ENCODE peak calls at places on chromosomes 13 and 19, in eight cellular contexts. One of them, this sample, is unnamed.

GRCh38 chr13:51148952-51149573 is 38.0 kb upstream of the C13orf42 start:
- DNase-seq in neural progenitor cell: peak
- DNase-seq in EL: peak
- DNase-seq in NCI-H2081: peak
- DNase-seq in CD4-positive, alpha-beta T cell: no peak
- DNase-seq in AG04450: peak
- DNase-seq in astrocyte of the spinal cord: peak
- DNase-seq in mucosa of descending colon: no peak
- DNase-seq in this sample: peak

GRCh38 chr13:84121456-84121855 is 239.2 kb upstream of the SLITRK1 start:
- DNase-seq in neural progenitor cell: peak
- DNase-seq in EL: no peak
- DNase-seq in NCI-H2081: no peak
- DNase-seq in CD4-positive, alpha-beta T cell: no peak
- DNase-seq in AG04450: no peak
- DNase-seq in astrocyte of the spinal cord: peak
- DNase-seq in mucosa of descending colon: no peak
- DNase-seq in this sample: peak

GRCh38 chr13:30045916-30046704 is 195.7 kb upstream of the UBL3 start:
- DNase-seq in neural progenitor cell: no peak
- DNase-seq in EL: peak
- DNase-seq in NCI-H2081: no peak
- DNase-seq in CD4-positive, alpha-beta T cell: no peak
- DNase-seq in AG04450: peak
- DNase-seq in astrocyte of the spinal cord: peak
- DNase-seq in mucosa of descending colon: no peak
- DNase-seq in this sample: peak

GRCh38 chr13:105962080-105962479 is 573.4 kb downstream of the EFNB2 start:
- DNase-seq in neural progenitor cell: no peak
- DNase-seq in EL: no peak
- DNase-seq in NCI-H2081: no peak
- DNase-seq in CD4-positive, alpha-beta T cell: no peak
- DNase-seq in AG04450: no peak
- DNase-seq in astrocyte of the spinal cord: no peak
- DNase-seq in mucosa of descending colon: no peak
- DNase-seq in this sample: no peak

GRCh38 chr19:31459430-31459829 is 110.2 kb upstream of the TSHZ3 start:
- DNase-seq in neural progenitor cell: no peak
- DNase-seq in EL: no peak
- DNase-seq in NCI-H2081: no peak
- DNase-seq in CD4-positive, alpha-beta T cell: no peak
- DNase-seq in AG04450: no peak
- DNase-seq in astrocyte of the spinal cord: no peak
- DNase-seq in mucosa of descending colon: no peak
- DNase-seq in this sample: no peak

GRCh38 chr19:58203814-58204475 is 21.1 kb downstream of the ZNF274 start:
- DNase-seq in neural progenitor cell: no peak
- DNase-seq in EL: no peak
- DNase-seq in NCI-H2081: no peak
- DNase-seq in CD4-positive, alpha-beta T cell: no peak
- DNase-seq in AG04450: no peak
- DNase-seq in astrocyte of the spinal cord: no peak
- DNase-seq in mucosa of descending colon: no peak
- DNase-seq in this sample: no peak

GRCh38 chr13:112903071-112903577 is 65.9 kb upstream of the MCF2L start:
- DNase-seq in neural progenitor cell: no peak
- DNase-seq in EL: no peak
- DNase-seq in NCI-H2081: no peak
- DNase-seq in CD4-positive, alpha-beta T cell: no peak
- DNase-seq in AG04450: no peak
- DNase-seq in astrocyte of the spinal cord: no peak
- DNase-seq in mucosa of descending colon: no peak
- DNase-seq in this sample: no peak

GRCh38 chr19:55546822-55547614 is 1.7 kb upstream of the SBK3 start:
- DNase-seq in neural progenitor cell: peak
- DNase-seq in EL: peak
- DNase-seq in NCI-H2081: no peak
- DNase-seq in CD4-positive, alpha-beta T cell: no peak
- DNase-seq in AG04450: peak
- DNase-seq in astrocyte of the spinal cord: peak
- DNase-seq in mucosa of descending colon: peak
- DNase-seq in this sample: peak

GRCh38 chr13:30047154-30047874 is 196.9 kb upstream of the UBL3 start:
- DNase-seq in neural progenitor cell: no peak
- DNase-seq in EL: no peak
- DNase-seq in NCI-H2081: no peak
- DNase-seq in CD4-positive, alpha-beta T cell: no peak
- DNase-seq in AG04450: no peak
- DNase-seq in astrocyte of the spinal cord: no peak
- DNase-seq in mucosa of descending colon: no peak
- DNase-seq in this sample: peak

GRCh38 chr13:26604784-26605183 is 47.3 kb downstream of the WASF3 start:
- DNase-seq in neural progenitor cell: no peak
- DNase-seq in EL: no peak
- DNase-seq in NCI-H2081: no peak
- DNase-seq in CD4-positive, alpha-beta T cell: no peak
- DNase-seq in AG04450: no peak
- DNase-seq in astrocyte of the spinal cord: no peak
- DNase-seq in mucosa of descending colon: no peak
- DNase-seq in this sample: no peak

GRCh38 chr13:77379508-77379907 is 52.6 kb upstream of the MYCBP2 start:
- DNase-seq in neural progenitor cell: no peak
- DNase-seq in EL: no peak
- DNase-seq in NCI-H2081: no peak
- DNase-seq in CD4-positive, alpha-beta T cell: no peak
- DNase-seq in AG04450: no peak
- DNase-seq in astrocyte of the spinal cord: no peak
- DNase-seq in mucosa of descending colon: no peak
- DNase-seq in this sample: no peak

GRCh38 chr19:41551711-41552110 is 24.3 kb upstream of the CEACAM21 start:
- DNase-seq in neural progenitor cell: no peak
- DNase-seq in EL: no peak
- DNase-seq in NCI-H2081: no peak
- DNase-seq in CD4-positive, alpha-beta T cell: no peak
- DNase-seq in AG04450: no peak
- DNase-seq in astrocyte of the spinal cord: no peak
- DNase-seq in mucosa of descending colon: no peak
- DNase-seq in this sample: no peak

GRCh38 chr13:28239374-28239773 is 101.0 kb downstream of the PAN3 start:
- DNase-seq in neural progenitor cell: no peak
- DNase-seq in EL: no peak
- DNase-seq in NCI-H2081: no peak
- DNase-seq in CD4-positive, alpha-beta T cell: no peak
- DNase-seq in AG04450: no peak
- DNase-seq in astrocyte of the spinal cord: peak
- DNase-seq in mucosa of descending colon: no peak
- DNase-seq in this sample: no peak

GRCh38 chr19:47619763-47620162 is 10.8 kb downstream of the BICRA start:
- DNase-seq in neural progenitor cell: peak
- DNase-seq in EL: no peak
- DNase-seq in NCI-H2081: no peak
- DNase-seq in CD4-positive, alpha-beta T cell: no peak
- DNase-seq in AG04450: no peak
- DNase-seq in astrocyte of the spinal cord: peak
- DNase-seq in mucosa of descending colon: no peak
- DNase-seq in this sample: no peak

GRCh38 chr19:50252111-50252886 is 48.9 kb downstream of the MYH14 start:
- DNase-seq in neural progenitor cell: peak
- DNase-seq in EL: peak
- DNase-seq in NCI-H2081: no peak
- DNase-seq in CD4-positive, alpha-beta T cell: peak
- DNase-seq in AG04450: no peak
- DNase-seq in astrocyte of the spinal cord: no peak
- DNase-seq in mucosa of descending colon: peak
- DNase-seq in this sample: peak

GRCh38 chr13:35470671-35471465 is 5.6 kb downstream of the MAB21L1 start:
- DNase-seq in neural progenitor cell: peak
- DNase-seq in EL: peak
- DNase-seq in NCI-H2081: no peak
- DNase-seq in CD4-positive, alpha-beta T cell: no peak
- DNase-seq in AG04450: no peak
- DNase-seq in astrocyte of the spinal cord: peak
- DNase-seq in mucosa of descending colon: peak
- DNase-seq in this sample: peak

GRCh38 chr13:23921451-23921888 is 24.2 kb upstream of the C1QTNF9B start:
- DNase-seq in neural progenitor cell: peak
- DNase-seq in EL: peak
- DNase-seq in NCI-H2081: peak
- DNase-seq in CD4-positive, alpha-beta T cell: no peak
- DNase-seq in AG04450: peak
- DNase-seq in astrocyte of the spinal cord: peak
- DNase-seq in mucosa of descending colon: no peak
- DNase-seq in this sample: peak

GRCh38 chr19:47310323-47310722 is 662 bp downstream of the C5AR1 start:
- DNase-seq in neural progenitor cell: no peak
- DNase-seq in EL: no peak
- DNase-seq in NCI-H2081: no peak
- DNase-seq in CD4-positive, alpha-beta T cell: no peak
- DNase-seq in AG04450: no peak
- DNase-seq in astrocyte of the spinal cord: no peak
- DNase-seq in mucosa of descending colon: no peak
- DNase-seq in this sample: no peak

GRCh38 chr13:100789481-100789880 is 114.9 kb upstream of the TMTC4 start:
- DNase-seq in neural progenitor cell: no peak
- DNase-seq in EL: no peak
- DNase-seq in NCI-H2081: no peak
- DNase-seq in CD4-positive, alpha-beta T cell: no peak
- DNase-seq in AG04450: no peak
- DNase-seq in astrocyte of the spinal cord: peak
- DNase-seq in mucosa of descending colon: no peak
- DNase-seq in this sample: peak

GRCh38 chr19:40632311-40633036 is 31.3 kb downstream of the LTBP4 start:
- DNase-seq in neural progenitor cell: peak
- DNase-seq in EL: no peak
- DNase-seq in NCI-H2081: no peak
- DNase-seq in CD4-positive, alpha-beta T cell: no peak
- DNase-seq in AG04450: no peak
- DNase-seq in astrocyte of the spinal cord: no peak
- DNase-seq in mucosa of descending colon: no peak
- DNase-seq in this sample: no peak

GRCh38 chr13:44393391-44393790 is 19.8 kb downstream of the SERP2 start:
- DNase-seq in neural progenitor cell: no peak
- DNase-seq in EL: no peak
- DNase-seq in NCI-H2081: no peak
- DNase-seq in CD4-positive, alpha-beta T cell: no peak
- DNase-seq in AG04450: no peak
- DNase-seq in astrocyte of the spinal cord: peak
- DNase-seq in mucosa of descending colon: peak
- DNase-seq in this sample: peak

GRCh38 chr13:24747248-24748151 is 16.5 kb upstream of the RNF17 start:
- DNase-seq in neural progenitor cell: peak
- DNase-seq in EL: peak
- DNase-seq in NCI-H2081: peak
- DNase-seq in CD4-positive, alpha-beta T cell: no peak
- DNase-seq in AG04450: no peak
- DNase-seq in astrocyte of the spinal cord: peak
- DNase-seq in mucosa of descending colon: no peak
- DNase-seq in this sample: peak

GRCh38 chr19:35095667-35096368 is 19.8 kb upstream of the FXYD3 start:
- DNase-seq in neural progenitor cell: no peak
- DNase-seq in EL: no peak
- DNase-seq in NCI-H2081: no peak
- DNase-seq in CD4-positive, alpha-beta T cell: no peak
- DNase-seq in AG04450: no peak
- DNase-seq in astrocyte of the spinal cord: no peak
- DNase-seq in mucosa of descending colon: no peak
- DNase-seq in this sample: no peak

GRCh38 chr13:63288576-63288975 is 1872.9 kb upstream of the PCDH20 start:
- DNase-seq in neural progenitor cell: no peak
- DNase-seq in EL: peak
- DNase-seq in NCI-H2081: no peak
- DNase-seq in CD4-positive, alpha-beta T cell: no peak
- DNase-seq in AG04450: no peak
- DNase-seq in astrocyte of the spinal cord: peak
- DNase-seq in mucosa of descending colon: no peak
- DNase-seq in this sample: no peak

GRCh38 chr19:8358948-8359347 is 5.0 kb upstream of the ANGPTL4 start:
- DNase-seq in neural progenitor cell: no peak
- DNase-seq in EL: no peak
- DNase-seq in NCI-H2081: no peak
- DNase-seq in CD4-positive, alpha-beta T cell: no peak
- DNase-seq in AG04450: no peak
- DNase-seq in astrocyte of the spinal cord: no peak
- DNase-seq in mucosa of descending colon: no peak
- DNase-seq in this sample: no peak

GRCh38 chr13:41284512-41285288 is 21.3 kb upstream of the MTRF1 start:
- DNase-seq in neural progenitor cell: no peak
- DNase-seq in EL: peak
- DNase-seq in NCI-H2081: no peak
- DNase-seq in CD4-positive, alpha-beta T cell: no peak
- DNase-seq in AG04450: peak
- DNase-seq in astrocyte of the spinal cord: peak
- DNase-seq in mucosa of descending colon: no peak
- DNase-seq in this sample: peak

GRCh38 chr13:32408296-32408998 is 19.5 kb downstream of the N4BP2L1 start:
- DNase-seq in neural progenitor cell: no peak
- DNase-seq in EL: no peak
- DNase-seq in NCI-H2081: no peak
- DNase-seq in CD4-positive, alpha-beta T cell: no peak
- DNase-seq in AG04450: no peak
- DNase-seq in astrocyte of the spinal cord: no peak
- DNase-seq in mucosa of descending colon: no peak
- DNase-seq in this sample: no peak

GRCh38 chr19:8361921-8362793 is 1.8 kb upstream of the ANGPTL4 start:
- DNase-seq in neural progenitor cell: no peak
- DNase-seq in EL: peak
- DNase-seq in NCI-H2081: no peak
- DNase-seq in CD4-positive, alpha-beta T cell: no peak
- DNase-seq in AG04450: peak
- DNase-seq in astrocyte of the spinal cord: peak
- DNase-seq in mucosa of descending colon: peak
- DNase-seq in this sample: peak

This sample was measured in astrocyte of the hippocampus.